ENCODE peak calls at places on chromosomes 13 and 19, in five cellular contexts. M, Y, Z, R and P are unnamed samples.

GRCh38 chr19:10137751-10138682 is 18.3 kb upstream of the EIF3G start:
- DNase-seq in M (no peak), Y (no peak), Z (no peak), R (no peak), P (no peak)

GRCh38 chr13:75326173-75327131 is 155.5 kb downstream of the TBC1D4 start:
- DNase-seq in M (no peak), Y (peak), Z (no peak), R (no peak), P (no peak)

GRCh38 chr19:4390862-4391693 is 9.3 kb downstream of the SH3GL1 start:
- DNase-seq in M (peak), Y (no peak), Z (no peak), R (no peak), P (no peak)

GRCh38 chr13:99859178-99860177 is 112.1 kb downstream of the ZIC5 start:
- DNase-seq in M (no peak), Y (no peak), Z (no peak), R (no peak), P (no peak)

GRCh38 chr19:14544977-14545715 is 15.8 kb downstream of the TECR start:
- DNase-seq in M (peak), Y (no peak), Z (no peak), R (peak), P (no peak)

GRCh38 chr19:48445256-48445605 is 552 bp upstream of the GRWD1 start:
- DNase-seq in M (no peak), Y (no peak), Z (peak), R (no peak), P (peak)

GRCh38 chr13:110759710-110760109 is 46.2 kb downstream of the ING1 start:
- DNase-seq in M (no peak), Y (no peak), Z (no peak), R (no peak), P (no peak)

GRCh38 chr13:20160346-20161274 is at the start of gene GJA3:
- DNase-seq in M (no peak), Y (peak), Z (no peak), R (no peak), P (peak)

DNA sequence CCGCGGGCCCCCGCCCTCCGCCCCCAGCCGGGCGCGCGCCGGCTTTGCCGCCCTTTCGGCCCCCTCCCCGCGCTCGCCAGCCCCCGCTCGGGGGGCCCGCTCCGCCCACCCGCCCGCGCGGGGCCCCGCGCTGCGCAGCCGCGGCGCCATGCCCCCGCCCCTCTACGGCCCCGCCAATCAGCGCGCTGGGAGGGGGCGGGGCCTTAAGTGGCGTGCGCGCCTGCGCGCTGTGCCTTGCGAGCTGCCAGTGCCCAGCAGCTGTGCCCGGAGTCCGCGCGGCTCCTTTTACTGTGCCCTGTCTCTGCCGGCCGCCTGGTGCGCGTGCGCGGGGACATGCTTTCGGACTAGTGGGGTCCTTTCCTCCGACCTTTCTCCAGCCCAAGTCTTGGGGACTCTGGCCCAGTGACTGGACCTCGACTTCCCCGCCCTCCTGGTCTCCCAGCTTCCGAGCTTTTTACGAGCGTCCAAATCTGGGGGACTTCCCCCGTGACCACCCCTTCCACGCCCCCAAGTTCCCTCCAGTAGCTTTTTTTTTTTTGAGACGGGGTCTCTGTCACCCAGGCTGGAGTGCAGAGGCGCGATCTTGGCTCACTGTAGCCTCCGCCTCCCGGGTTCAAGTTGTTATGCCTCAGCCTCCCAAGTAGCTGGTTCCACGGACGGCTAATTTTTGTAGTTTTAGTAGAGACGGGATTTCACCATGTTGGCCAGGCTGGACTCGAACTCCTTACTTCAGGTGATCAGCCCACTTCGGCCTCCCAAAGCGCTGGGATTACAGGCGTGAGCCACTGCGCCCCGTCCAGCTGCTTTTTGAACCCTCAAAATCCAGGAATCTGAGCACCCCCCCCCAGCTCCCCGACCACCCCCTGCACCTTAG is at the start of gene MBD3:
- DNase-seq in M (peak), Y (peak), Z (peak), R (peak), P (peak)
- TF ChIP-seq POLR2A in M (peak), Y (peak), Z (no peak), R (peak), P (no peak)

DNA sequence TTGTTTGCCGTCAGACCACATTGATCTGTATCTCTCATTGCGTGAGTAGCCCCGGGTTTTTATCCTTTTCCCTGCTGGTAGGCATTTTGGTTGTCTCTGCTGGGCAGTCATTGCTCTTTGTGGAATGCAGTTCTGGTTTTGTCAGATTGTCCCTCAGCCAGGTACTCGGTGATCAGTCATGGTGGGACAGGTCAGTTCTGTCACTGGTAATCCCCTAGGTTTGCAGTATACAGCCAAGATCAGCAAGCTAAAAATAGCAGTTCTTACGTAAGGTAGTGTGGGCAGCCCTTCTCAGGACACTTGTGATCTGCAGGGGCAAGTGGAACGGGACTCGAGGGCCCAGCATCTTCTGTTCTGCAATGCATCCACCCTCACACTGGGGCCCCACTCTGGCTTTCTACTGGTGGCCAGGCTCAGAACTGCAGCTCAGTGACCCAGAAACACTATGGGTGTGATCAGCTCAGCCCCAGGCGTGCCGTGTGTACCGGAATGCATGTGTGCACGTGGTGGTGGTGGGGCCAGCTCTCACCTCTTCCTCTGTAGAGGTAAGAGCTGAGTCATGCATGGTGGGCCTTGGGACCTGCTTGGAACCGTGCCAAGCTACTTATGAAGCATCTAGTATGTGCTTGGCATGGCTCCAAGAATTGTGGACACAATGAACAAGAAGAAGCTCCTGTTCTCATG is 6.3 kb downstream of the PLEKHF1 start:
- DNase-seq in M (peak), Y (peak), Z (peak), R (no peak), P (peak)
- TF ChIP-seq POLR2A in M (no peak), Y (no peak), Z (no peak), R (no peak), P (no peak)

GRCh38 chr13:41059896-41060722 is 1.2 kb upstream of the WBP4 start:
- DNase-seq in M (peak), Y (peak), Z (peak), R (peak), P (peak)

GRCh38 chr13:41059466-41059865 is 1.8 kb upstream of the WBP4 start:
- DNase-seq in M (no peak), Y (no peak), Z (no peak), R (no peak), P (no peak)

GRCh38 chr13:41061914-41062837 is 867 bp downstream of the WBP4 start:
- DNase-seq in M (no peak), Y (no peak), Z (no peak), R (no peak), P (no peak)

GRCh38 chr13:41061075-41061913 is at the start of gene WBP4:
- DNase-seq in M (peak), Y (peak), Z (peak), R (peak), P (peak)

DNA sequence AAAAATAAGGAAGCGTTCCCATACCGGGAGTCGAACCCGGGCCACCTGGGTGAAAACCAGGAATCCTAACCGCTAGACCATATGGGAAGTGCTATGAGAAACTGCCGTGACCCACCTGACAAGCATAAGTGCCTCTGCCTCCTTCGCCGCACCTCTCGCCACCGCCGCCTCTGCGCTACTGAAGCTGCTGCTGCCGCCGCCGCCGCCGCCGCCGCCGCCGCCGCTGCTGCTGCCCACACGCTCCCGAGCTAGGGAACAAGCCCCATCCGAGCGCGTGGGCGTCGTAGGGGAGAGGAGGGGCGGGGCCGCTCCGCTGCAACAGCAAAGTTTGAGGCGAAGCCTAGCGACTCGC is 610 bp upstream of the WBP4 start:
- DNase-seq in M (peak), Y (peak), Z (peak), R (no peak), P (peak)
- TF ChIP-seq POLR2A in M (no peak), Y (no peak), Z (no peak), R (no peak), P (no peak)

GRCh38 chr19:18543814-18544475 is 572 bp upstream of the FKBP8 start:
- DNase-seq in M (peak), Y (peak), Z (peak), R (peak), P (peak)

GRCh38 chr19:18541258-18541991 is 1.9 kb downstream of the FKBP8 start:
- DNase-seq in M (no peak), Y (no peak), Z (no peak), R (no peak), P (peak)

GRCh38 chr19:18539372-18539771 is 4.0 kb downstream of the FKBP8 start:
- DNase-seq in M (no peak), Y (no peak), Z (no peak), R (no peak), P (no peak)

GRCh38 chr19:18541992-18542935 is 1.1 kb downstream of the FKBP8 start:
- DNase-seq in M (no peak), Y (no peak), Z (no peak), R (no peak), P (no peak)

GRCh38 chr19:18542936-18543813 is at the start of gene FKBP8:
- DNase-seq in M (peak), Y (peak), Z (peak), R (peak), P (peak)
- TF ChIP-seq POLR2A in M (no peak), Y (no peak), Z (no peak), R (no peak), P (no peak)

DNA sequence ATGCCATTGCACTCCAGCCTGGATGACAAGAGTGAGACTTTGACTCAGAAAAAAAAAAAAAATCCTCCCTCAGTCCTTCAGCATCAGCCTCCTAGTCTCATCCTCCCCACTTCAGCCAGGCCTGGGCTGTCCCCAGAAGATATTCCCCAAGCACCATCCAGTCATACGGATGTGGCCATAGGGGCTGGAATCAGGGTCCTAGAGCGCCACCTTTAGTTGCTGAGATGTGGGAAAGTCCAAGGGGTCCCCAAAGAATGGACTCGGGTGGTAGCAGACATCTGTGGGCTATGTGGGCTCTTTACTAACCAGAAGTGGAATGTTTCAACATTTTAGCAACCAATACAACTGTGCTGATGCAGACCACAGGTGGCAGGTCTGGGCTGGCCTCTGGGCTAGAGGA is 3.1 kb upstream of the TYROBP start:
- DNase-seq in M (no peak), Y (no peak), Z (no peak), R (no peak), P (no peak)
- TF ChIP-seq POLR2A in M (no peak), Y (no peak), Z (no peak), R (no peak), P (no peak)

GRCh38 chr13:30865131-30866009 is 40.7 kb upstream of the MEDAG start:
- DNase-seq in M (peak), Y (peak), Z (peak), R (peak), P (peak)
- TF ChIP-seq POLR2A in M (no peak), Y (no peak), Z (no peak), R (no peak), P (no peak)

GRCh38 chr19:55687281-55688172 is 12.5 kb downstream of the EPN1 start:
- DNase-seq in M (no peak), Y (no peak), Z (no peak), R (peak), P (no peak)

GRCh38 chr19:55686311-55687050 is 11.5 kb downstream of the EPN1 start:
- DNase-seq in M (no peak), Y (no peak), Z (no peak), R (peak), P (peak)

GRCh38 chr19:55689366-55690108 is 14.5 kb downstream of the EPN1 start:
- DNase-seq in M (no peak), Y (no peak), Z (no peak), R (peak), P (no peak)

GRCh38 chr19:55690109-55690768 is 15.2 kb downstream of the EPN1 start:
- DNase-seq in M (no peak), Y (no peak), Z (no peak), R (peak), P (no peak)

DNA sequence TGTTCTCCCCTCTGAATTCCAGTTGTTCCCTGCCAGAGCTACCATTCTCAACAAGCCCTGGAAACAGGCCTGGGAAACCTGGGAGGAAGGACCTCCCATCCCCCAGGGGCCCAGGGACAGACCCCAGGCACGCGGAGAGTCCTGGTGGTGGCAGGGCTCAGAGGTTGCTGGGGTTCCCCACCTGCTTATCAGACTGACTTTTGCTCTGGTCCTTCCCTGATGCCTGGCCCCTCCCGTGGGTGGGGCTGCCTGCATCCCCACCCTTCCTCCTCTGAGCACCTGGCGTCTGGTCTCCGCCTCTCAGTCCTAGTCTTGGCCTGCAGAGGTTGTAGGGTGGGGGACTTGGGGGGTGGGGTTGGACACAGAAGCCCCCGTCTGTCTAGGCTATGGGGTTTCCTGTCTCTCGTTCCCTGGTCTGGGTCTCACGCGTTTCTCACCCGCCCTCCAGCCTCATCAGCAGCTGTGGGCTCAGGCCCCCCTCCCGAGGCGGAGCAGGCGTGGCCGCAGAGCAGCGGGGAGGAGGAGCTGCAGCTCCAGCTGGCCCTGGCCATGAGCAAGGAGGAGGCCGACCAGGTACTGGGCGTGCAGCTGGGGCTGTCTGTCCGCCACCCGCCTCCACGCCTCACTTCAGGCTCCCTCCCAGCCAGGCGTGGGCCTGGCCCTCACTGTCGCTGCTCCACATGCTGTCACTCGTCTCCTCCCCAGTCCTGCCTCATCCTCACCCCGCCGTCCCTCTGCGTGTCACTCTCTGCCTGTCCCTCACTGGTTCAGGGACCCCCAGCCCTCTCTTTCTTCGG is 13.6 kb downstream of the EPN1 start:
- DNase-seq in M (no peak), Y (no peak), Z (no peak), R (peak), P (peak)
- TF ChIP-seq POLR2A in M (no peak), Y (no peak), Z (no peak), R (peak), P (no peak)

GRCh38 chr19:6996810-6997209 is 24.4 kb downstream of the MBD3L2B start:
- DNase-seq in M (no peak), Y (no peak), Z (no peak), R (no peak), P (no peak)

GRCh38 chr19:7000816-7001215 is 20.4 kb downstream of the MBD3L2B start:
- DNase-seq in M (no peak), Y (no peak), Z (no peak), R (no peak), P (no peak)

GRCh38 chr19:6999938-7000732 is 21.1 kb downstream of the MBD3L2B start:
- DNase-seq in M (no peak), Y (no peak), Z (no peak), R (no peak), P (no peak)

GRCh38 chr19:6995054-6995453 is 26.2 kb downstream of the MBD3L2B start:
- DNase-seq in M (no peak), Y (no peak), Z (no peak), R (no peak), P (no peak)

GRCh38 chr19:6997679-6998445 is 23.4 kb downstream of the MBD3L2B start:
- DNase-seq in M (no peak), Y (no peak), Z (no peak), R (no peak), P (no peak)
- TF ChIP-seq POLR2A in M (no peak), Y (no peak), Z (no peak), R (no peak), P (no peak)

GRCh38 chr19:45079063-45079910 is at the start of gene GEMIN7:
- DNase-seq in M (peak), Y (peak), Z (peak), R (peak), P (peak)
- TF ChIP-seq POLR2A in M (peak), Y (peak), Z (no peak), R (no peak), P (no peak)

GRCh38 chr19:16423891-16424290 is 47.9 kb downstream of the EPS15L1 start:
- DNase-seq in M (no peak), Y (no peak), Z (no peak), R (no peak), P (no peak)
- TF ChIP-seq POLR2A in M (no peak), Y (no peak), Z (no peak), R (no peak), P (no peak)